ENCODE peak calls at places on chromosomes 13 and 19, in four cellular contexts. One of them, this sample, is unnamed.

GRCh38 chr19:7417671-7418324 is 69.1 kb downstream of the ARHGEF18 start:
- DNase-seq in tibial nerve: no peak
- DNase-seq in breast epithelium: no peak
- DNase-seq in heart left ventricle: no peak
- DNase-seq in this sample: no peak

GRCh38 chr19:10964903-10965302 is 4.1 kb downstream of the SMARCA4 start:
- DNase-seq in breast epithelium: no peak
- DNase-seq in tibial nerve: no peak
- DNase-seq in heart left ventricle: no peak
- DNase-seq in this sample: no peak

GRCh38 chr13:27177852-27178251 is 6.2 kb upstream of the USP12 start:
- DNase-seq in breast epithelium: no peak
- DNase-seq in tibial nerve: no peak
- DNase-seq in heart left ventricle: no peak
- DNase-seq in this sample: peak

GRCh38 chr19:50569938-50570540 is 1.8 kb upstream of the LRRC4B start:
- DNase-seq in heart left ventricle: no peak
- DNase-seq in tibial nerve: no peak
- DNase-seq in breast epithelium: no peak
- DNase-seq in this sample: no peak

GRCh38 chr13:41111454-41111853 is 21.1 kb downstream of the KBTBD6 start:
- DNase-seq in heart left ventricle: no peak
- DNase-seq in tibial nerve: no peak
- DNase-seq in breast epithelium: no peak
- DNase-seq in this sample: no peak

GRCh38 chr19:13849991-13850909 is 26.7 kb upstream of the NANOS3 start:
- DNase-seq in breast epithelium: peak
- DNase-seq in tibial nerve: peak
- DNase-seq in heart left ventricle: peak
- DNase-seq in this sample: no peak

GRCh38 chr13:99617474-99618255 is 116.4 kb downstream of the TM9SF2 start:
- DNase-seq in heart left ventricle: peak
- DNase-seq in breast epithelium: no peak
- DNase-seq in tibial nerve: peak
- DNase-seq in this sample: no peak

GRCh38 chr13:34078334-34078999 is 260.5 kb downstream of the RFC3 start:
- DNase-seq in tibial nerve: no peak
- DNase-seq in breast epithelium: no peak
- DNase-seq in heart left ventricle: no peak
- DNase-seq in this sample: no peak

GRCh38 chr13:43573361-43573740 is 213.4 kb downstream of the ENOX1 start:
- DNase-seq in breast epithelium: no peak
- DNase-seq in tibial nerve: no peak
- DNase-seq in heart left ventricle: no peak
- DNase-seq in this sample: no peak

GRCh38 chr19:8461376-8461775 is 16.6 kb downstream of the HNRNPM start:
- DNase-seq in breast epithelium: no peak
- DNase-seq in tibial nerve: no peak
- DNase-seq in heart left ventricle: no peak
- DNase-seq in this sample: no peak

GRCh38 chr19:41540041-41540695 is 35.8 kb upstream of the CEACAM21 start:
- DNase-seq in heart left ventricle: no peak
- DNase-seq in tibial nerve: no peak
- DNase-seq in breast epithelium: no peak
- DNase-seq in this sample: no peak

GRCh38 chr19:3224346-3225325 is at the start of gene CELF5:
- DNase-seq in breast epithelium: no peak
- DNase-seq in heart left ventricle: peak
- DNase-seq in tibial nerve: no peak
- DNase-seq in this sample: peak

GRCh38 chr19:677201-677600 is 1.0 kb downstream of the FSTL3 start:
- DNase-seq in breast epithelium: peak
- DNase-seq in heart left ventricle: peak
- DNase-seq in tibial nerve: peak
- DNase-seq in this sample: no peak

GRCh38 chr19:48780684-48781391 is 25.5 kb downstream of the FGF21 start:
- DNase-seq in tibial nerve: peak
- DNase-seq in heart left ventricle: no peak
- DNase-seq in breast epithelium: no peak
- DNase-seq in this sample: no peak

GRCh38 chr19:35347171-35347929 is at the start of gene FFAR1:
- DNase-seq in heart left ventricle: peak
- DNase-seq in tibial nerve: peak
- DNase-seq in breast epithelium: peak
- DNase-seq in this sample: peak

GRCh38 chr19:575527-576506 is 3.4 kb downstream of the BSG start:
- DNase-seq in breast epithelium: no peak
- DNase-seq in heart left ventricle: peak
- DNase-seq in tibial nerve: no peak
- DNase-seq in this sample: no peak

GRCh38 chr13:42270160-42270856 is 1.6 kb upstream of the AKAP11 start:
- DNase-seq in breast epithelium: no peak
- DNase-seq in heart left ventricle: no peak
- DNase-seq in tibial nerve: no peak
- DNase-seq in this sample: no peak

GRCh38 chr19:54188224-54188871 is 1.0 kb downstream of the MBOAT7 start:
- DNase-seq in breast epithelium: no peak
- DNase-seq in heart left ventricle: no peak
- DNase-seq in tibial nerve: no peak
- DNase-seq in this sample: no peak

GRCh38 chr13:112690242-112690943 is 555 bp downstream of the ATP11A start:
- DNase-seq in breast epithelium: no peak
- DNase-seq in heart left ventricle: peak
- DNase-seq in tibial nerve: no peak
- DNase-seq in this sample: no peak

GRCh38 chr19:42246869-42247630 is 4.6 kb upstream of the GSK3A start:
- DNase-seq in breast epithelium: no peak
- DNase-seq in tibial nerve: no peak
- DNase-seq in heart left ventricle: peak
- DNase-seq in this sample: no peak

GRCh38 chr19:8001651-8001994 is 3.8 kb downstream of the ELAVL1 start:
- DNase-seq in breast epithelium: no peak
- DNase-seq in tibial nerve: no peak
- DNase-seq in heart left ventricle: no peak
- DNase-seq in this sample: no peak

GRCh38 chr13:73462241-73462640 is 403.4 kb downstream of the KLF5 start:
- DNase-seq in heart left ventricle: no peak
- DNase-seq in tibial nerve: no peak
- DNase-seq in breast epithelium: no peak
- DNase-seq in this sample: no peak

GRCh38 chr13:41976491-41976890 is 15.6 kb upstream of the VWA8 start:
- DNase-seq in tibial nerve: no peak
- DNase-seq in heart left ventricle: no peak
- DNase-seq in breast epithelium: no peak
- DNase-seq in this sample: no peak

GRCh38 chr13:32262619-32263018 is 52.5 kb downstream of the ZAR1L start:
- DNase-seq in heart left ventricle: no peak
- DNase-seq in tibial nerve: no peak
- DNase-seq in breast epithelium: no peak
- DNase-seq in this sample: no peak

GRCh38 chr13:83937579-83937978 is 55.3 kb upstream of the SLITRK1 start:
- DNase-seq in breast epithelium: no peak
- DNase-seq in tibial nerve: no peak
- DNase-seq in heart left ventricle: no peak
- DNase-seq in this sample: no peak

GRCh38 chr19:45876411-45877197 is 9.3 kb downstream of the IRF2BP1 start:
- DNase-seq in tibial nerve: peak
- DNase-seq in breast epithelium: peak
- DNase-seq in heart left ventricle: peak
- DNase-seq in this sample: peak

GRCh38 chr13:113813749-113814434 is 50.0 kb downstream of the GAS6 start:
- DNase-seq in heart left ventricle: no peak
- DNase-seq in breast epithelium: no peak
- DNase-seq in tibial nerve: no peak
- DNase-seq in this sample: no peak

GRCh38 chr19:13817615-13818371 is 22.6 kb downstream of the ZSWIM4 start:
- DNase-seq in heart left ventricle: peak
- DNase-seq in tibial nerve: no peak
- DNase-seq in breast epithelium: no peak
- DNase-seq in this sample: no peak

GRCh38 chr19:28727133-28727834 is 485.7 kb downstream of the UQCRFS1 start:
- DNase-seq in breast epithelium: no peak
- DNase-seq in heart left ventricle: no peak
- DNase-seq in tibial nerve: no peak
- DNase-seq in this sample: no peak

GRCh38 chr13:29849731-29850212 is 645 bp downstream of the UBL3 start:
- DNase-seq in tibial nerve: peak
- DNase-seq in breast epithelium: peak
- DNase-seq in heart left ventricle: peak
- DNase-seq in this sample: peak

GRCh38 chr13:29845440-29846056 is 4.9 kb downstream of the UBL3 start:
- DNase-seq in heart left ventricle: no peak
- DNase-seq in tibial nerve: no peak
- DNase-seq in breast epithelium: no peak
- DNase-seq in this sample: no peak

GRCh38 chr13:29849071-29849541 is 1.3 kb downstream of the UBL3 start:
- DNase-seq in heart left ventricle: peak
- DNase-seq in breast epithelium: no peak
- DNase-seq in tibial nerve: peak
- DNase-seq in this sample: no peak

GRCh38 chr13:29846475-29847256 is 3.8 kb downstream of the UBL3 start:
- DNase-seq in breast epithelium: no peak
- DNase-seq in tibial nerve: no peak
- DNase-seq in heart left ventricle: no peak
- DNase-seq in this sample: no peak

GRCh38 chr13:29847501-29847983 is 2.9 kb downstream of the UBL3 start:
- DNase-seq in breast epithelium: no peak
- DNase-seq in tibial nerve: peak
- DNase-seq in heart left ventricle: no peak
- DNase-seq in this sample: no peak
- TF ChIP-seq POLR2A in breast epithelium: no peak
- TF ChIP-seq POLR2A in tibial nerve: no peak
- TF ChIP-seq POLR2A in heart left ventricle: no peak
- TF ChIP-seq POLR2A in this sample: no peak

GRCh38 chr19:56880592-56881190 is 40.2 kb upstream of the PEG3 start:
- DNase-seq in breast epithelium: no peak
- DNase-seq in tibial nerve: no peak
- DNase-seq in heart left ventricle: no peak
- DNase-seq in this sample: no peak
- TF ChIP-seq POLR2A in breast epithelium: no peak
- TF ChIP-seq POLR2A in tibial nerve: no peak
- TF ChIP-seq POLR2A in heart left ventricle: no peak
- TF ChIP-seq POLR2A in this sample: no peak

DNA sequence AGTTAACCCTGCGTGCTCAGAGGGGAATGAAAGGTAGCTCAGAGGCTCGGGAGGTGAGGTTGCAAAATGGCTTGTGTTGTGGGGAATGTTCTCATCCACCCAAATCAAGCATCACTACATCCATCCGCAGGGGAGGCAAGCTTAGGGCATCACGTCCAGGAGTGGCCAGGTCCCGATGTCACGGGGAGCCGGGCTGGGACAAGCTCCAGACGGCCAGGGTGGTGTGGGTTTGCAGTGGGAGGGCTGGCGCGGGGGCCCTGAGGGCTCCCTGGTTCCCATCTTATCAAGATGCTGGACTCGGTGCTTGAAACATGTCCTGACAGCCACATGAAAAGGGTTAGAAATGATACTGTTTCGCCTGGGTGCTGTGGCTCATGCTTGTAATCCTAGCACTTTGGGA is 25.8 kb downstream of the EPN1 start:
- DNase-seq in heart left ventricle: no peak
- DNase-seq in tibial nerve: no peak
- DNase-seq in breast epithelium: no peak
- DNase-seq in this sample: no peak
- TF ChIP-seq POLR2A in heart left ventricle: no peak
- TF ChIP-seq POLR2A in tibial nerve: no peak
- TF ChIP-seq POLR2A in breast epithelium: no peak
- TF ChIP-seq POLR2A in this sample: no peak

GRCh38 chr13:78129850-78130249 is 211.2 kb upstream of the EDNRB start:
- DNase-seq in breast epithelium: no peak
- DNase-seq in heart left ventricle: no peak
- DNase-seq in tibial nerve: no peak
- DNase-seq in this sample: no peak
- TF ChIP-seq POLR2A in breast epithelium: no peak
- TF ChIP-seq POLR2A in heart left ventricle: no peak
- TF ChIP-seq POLR2A in tibial nerve: no peak
- TF ChIP-seq POLR2A in this sample: no peak

This sample was measured in GM12892.